ENCODE peak calls at places on chromosomes 13 and 19, in eight cellular contexts. T is heart left ventricle, R is mucosa of descending colon, H is Peyer's patch, G is Caco-2, C is PC-3, X is fibroblast of lung, O is uterus. J is an unnamed sample. For H3K4me1, the result is how much of the 10 kb centered on the place peaks cover.

GRCh38 chr19:511101-511841 is 4.0 kb downstream of the TPGS1 start:
- DNase-seq in T (no peak), R (peak), H (peak), G (no peak), C (no peak), X (peak), O (no peak), J (peak)

GRCh38 chr13:90526711-90527110 is 820.8 kb upstream of the MIR17HG start:
- DNase-seq in T (no peak), R (no peak), H (no peak), G (no peak), C (no peak), X (no peak), O (no peak), J (no peak)

GRCh38 chr13:113153810-113154748 is 4.4 kb upstream of the PROZ start:
- DNase-seq in T (peak), R (peak), H (peak), G (peak), C (peak), X (peak), O (peak), J (peak)

GRCh38 chr13:70457474-70457873 is 349.2 kb upstream of the KLHL1 start:
- DNase-seq in T (no peak), R (no peak), H (no peak), G (no peak), C (peak), X (peak), O (no peak), J (no peak)

GRCh38 chr13:41458187-41458938 is 1.0 kb downstream of the RGCC start:
- DNase-seq in T (peak), R (peak), H (no peak), G (peak), C (peak), X (peak), O (no peak), J (no peak)

GRCh38 chr19:48887861-48888612 is 10.5 kb downstream of the TULP2 start:
- DNase-seq in T (no peak), R (no peak), H (no peak), G (peak), C (no peak), X (no peak), O (no peak), J (no peak)

GRCh38 chr13:99386911-99387788 is 80.0 kb upstream of the GPR183 start:
- DNase-seq in T (peak), R (peak), H (peak), G (peak), C (peak), X (no peak), O (no peak), J (peak)

GRCh38 chr19:7864719-7865074 is 9.5 kb downstream of the PRR36 start:
- DNase-seq in T (no peak), R (no peak), H (no peak), G (no peak), C (no peak), X (no peak), O (no peak), J (no peak)

GRCh38 chr19:41352609-41353465 is 885 bp downstream of the TGFB1 start:
- DNase-seq in T (peak), R (peak), H (peak), G (peak), C (peak), X (peak), O (peak), J (peak)

GRCh38 chr13:112943309-112944125 is 25.5 kb upstream of the MCF2L start:
- DNase-seq in T (peak), R (no peak), H (peak), G (peak), C (peak), X (peak), O (no peak), J (peak)

GRCh38 chr13:53017433-53017970 is 11.1 kb upstream of the OLFM4 start:
- DNase-seq in T (no peak), R (no peak), H (no peak), G (no peak), C (no peak), X (no peak), O (no peak), J (no peak)

GRCh38 chr19:49533551-49534488 is 6.0 kb downstream of the RCN3 start:
- DNase-seq in T (peak), R (peak), H (peak), G (no peak), C (peak), X (peak), O (peak), J (peak)

GRCh38 chr19:8631425-8631819 is 989 bp downstream of the NFILZ start:
- DNase-seq in T (peak), R (peak), H (no peak), G (no peak), C (no peak), X (peak), O (peak), J (no peak)

GRCh38 chr13:35514801-35515502 is 38.5 kb upstream of the MAB21L1 start:
- DNase-seq in T (no peak), R (no peak), H (no peak), G (no peak), C (peak), X (peak), O (no peak), J (no peak)

GRCh38 chr19:48297975-48298374 is 27.4 kb upstream of the EMP3 start:
- DNase-seq in T (no peak), R (no peak), H (no peak), G (no peak), C (no peak), X (no peak), O (no peak), J (no peak)

GRCh38 chr13:107545946-107546502 is 669.3 kb downstream of the LIG4 start:
- DNase-seq in T (no peak), R (no peak), H (no peak), G (no peak), C (no peak), X (no peak), O (no peak), J (no peak)

GRCh38 chr19:38765214-38765613 is 8.1 kb downstream of the LGALS7 start:
- DNase-seq in T (no peak), R (no peak), H (no peak), G (no peak), C (no peak), X (no peak), O (no peak), J (no peak)

GRCh38 chr19:9109959-9110358 is 2.7 kb upstream of the OR7G2 start:
- DNase-seq in T (no peak), R (no peak), H (no peak), G (no peak), C (no peak), X (no peak), O (no peak), J (no peak)

GRCh38 chr13:99605417-99606321 is 104.4 kb downstream of the TM9SF2 start:
- DNase-seq in T (no peak), R (peak), H (peak), G (peak), C (peak), X (peak), O (peak), J (no peak)

GRCh38 chr19:35742121-35742724 is at the start of gene IGFLR1:
- DNase-seq in T (no peak), R (no peak), H (no peak), G (no peak), C (no peak), X (no peak), O (no peak), J (peak)

GRCh38 chr13:113562866-113563265 is 21.7 kb upstream of the TFDP1 start:
- DNase-seq in T (no peak), R (no peak), H (no peak), G (no peak), C (no peak), X (no peak), O (no peak), J (no peak)

GRCh38 chr19:49387936-49388372 is at the start of gene KASH5:
- DNase-seq in T (peak), R (peak), H (peak), G (peak), C (peak), X (peak), O (peak), J (peak)

GRCh38 chr13:26679945-26680516 is 80.6 kb downstream of the GPR12 start:
- DNase-seq in T (no peak), R (no peak), H (no peak), G (no peak), C (no peak), X (peak), O (no peak), J (no peak)

GRCh38 chr13:113930711-113931637 is 42.9 kb downstream of the C13orf46 start:
- DNase-seq in T (peak), R (no peak), H (peak), G (peak), C (no peak), X (no peak), O (peak), J (no peak)

GRCh38 chr19:18368504-18369222 is 17.3 kb upstream of the GDF15 start:
- DNase-seq in T (no peak), R (no peak), H (no peak), G (peak), C (no peak), X (no peak), O (no peak), J (no peak)

GRCh38 chr19:49923055-49924003 is 5.7 kb upstream of the ATF5 start:
- DNase-seq in T (no peak), R (peak), H (no peak), G (no peak), C (no peak), X (no peak), O (no peak), J (no peak)

GRCh38 chr19:4722671-4723464 is 774 bp downstream of the DPP9 start:
- DNase-seq in T (no peak), R (no peak), H (peak), G (no peak), C (peak), X (peak), O (peak), J (no peak)

GRCh38 chr19:13044160-13044853 is 49.0 kb downstream of the NFIX start:
- DNase-seq in T (no peak), R (no peak), H (no peak), G (no peak), C (peak), X (peak), O (no peak), J (no peak)

GRCh38 chr13:76214001-76214400 is 577.9 kb downstream of the LMO7 start:
- DNase-seq in T (no peak), R (no peak), H (no peak), G (no peak), C (no peak), X (no peak), O (no peak), J (no peak)

GRCh38 chr19:31937983-31938382 is 407.4 kb upstream of the ZNF507 start:
- DNase-seq in T (no peak), R (no peak), H (no peak), G (no peak), C (no peak), X (no peak), O (no peak), J (no peak)

GRCh38 chr13:26678796-26679195 is 81.8 kb downstream of the GPR12 start:
- DNase-seq in T (no peak), R (no peak), H (no peak), G (no peak), C (no peak), X (no peak), O (no peak), J (no peak)

GRCh38 chr19:53812335-53812734 is 11.8 kb downstream of the NLRP12 start:
- DNase-seq in T (no peak), R (no peak), H (no peak), G (no peak), C (peak), X (no peak), O (no peak), J (no peak)

GRCh38 chr19:19336597-19336996 is 16.0 kb downstream of the MAU2 start:
- DNase-seq in T (no peak), R (no peak), H (no peak), G (no peak), C (no peak), X (no peak), O (no peak), J (no peak)

GRCh38 chr13:83895994-83896580 is 13.8 kb upstream of the SLITRK1 start:
- DNase-seq in T (no peak), R (no peak), H (no peak), G (no peak), C (peak), X (peak), O (no peak), J (no peak)

GRCh38 chr13:21020176-21020575 is 41.2 kb downstream of the LATS2 start:
- DNase-seq in T (no peak), R (no peak), H (no peak), G (no peak), C (no peak), X (no peak), O (no peak), J (no peak)
- H3K4me1 ChIP-seq in T (half or more), R (under half), H (under half), G (under half), C (under half), X (under half), O (under half), J (under half)

GRCh38 chr19:16885166-16885565 is 3.6 kb upstream of the F2RL3 start:
- DNase-seq in T (no peak), R (no peak), H (no peak), G (no peak), C (no peak), X (no peak), O (no peak), J (no peak)
- H3K4me1 ChIP-seq in T (under half), R (under half), H (under half), G (under half), C (under half), X (under half), O (under half), J (under half)

GRCh38 chr13:109148243-109148642 is 518.8 kb downstream of the MYO16 start:
- DNase-seq in T (no peak), R (no peak), H (no peak), G (no peak), C (peak), X (peak), O (no peak), J (no peak)
- H3K4me1 ChIP-seq in T (under half), R (under half), H (under half), G (under half), C (under half), X (under half), O (under half), J (under half)

DNA sequence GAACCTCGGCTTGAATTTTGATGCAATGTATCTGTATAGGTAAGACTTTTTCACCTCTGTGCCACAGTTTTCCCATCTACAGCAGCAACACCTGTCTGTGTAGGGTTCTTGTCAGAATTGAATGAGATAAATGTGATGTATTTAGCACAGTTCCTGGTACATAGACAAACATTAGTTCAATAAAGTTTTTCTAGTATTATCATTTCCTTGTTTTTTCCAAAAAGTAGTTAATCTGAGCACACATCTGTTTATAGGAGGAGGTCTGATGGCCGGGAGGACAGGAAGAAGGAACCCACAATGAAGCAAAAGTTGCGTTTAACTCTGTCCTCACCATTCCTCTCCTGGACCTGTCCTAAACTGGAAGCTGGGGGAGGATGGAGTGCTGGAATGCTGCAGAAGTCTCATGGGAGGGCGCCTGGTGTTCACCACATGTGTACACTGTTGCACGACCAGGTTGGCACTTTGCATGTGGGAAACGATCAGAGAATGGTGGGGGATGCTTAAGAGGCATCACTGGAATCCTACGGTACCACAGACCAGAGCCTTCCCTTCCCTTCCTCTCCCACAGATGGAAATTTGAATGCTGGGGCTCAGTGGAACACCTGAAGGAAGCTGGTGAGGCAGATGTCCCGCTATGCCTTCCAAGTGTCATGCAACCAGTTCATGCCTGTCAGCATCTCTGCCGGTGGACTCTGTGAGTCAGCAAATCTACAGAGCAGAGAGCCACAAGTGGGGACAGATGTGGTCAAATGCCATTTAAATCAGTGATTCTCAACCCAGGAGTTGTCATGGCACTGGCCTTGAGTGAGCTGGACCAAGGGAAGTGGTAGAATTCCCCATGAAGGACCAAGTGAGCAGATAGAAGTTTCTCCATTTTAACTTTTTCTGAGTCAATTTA is 315.6 kb downstream of the DLEU7 start:
- DNase-seq in T (peak), R (no peak), H (no peak), G (no peak), C (no peak), X (no peak), O (no peak), J (no peak)
- H3K4me1 ChIP-seq in T (half or more), R (under half), H (under half), G (under half), C (under half), X (under half), O (under half), J (under half)

J was measured in CD4-positive, CD25-positive, alpha-beta regulatory T cell.